ENCODE peak calls at places on chromosome 17, in seven cellular contexts. One of them, this sample, is unnamed.

GRCh38 chr17:46154151-46154816 is 38.9 kb downstream of the KANSL1 start:
- DNase-seq in left ventricle myocardium inferior: no peak
- DNase-seq in heart right ventricle: no peak
- DNase-seq in endodermal cell: no peak
- DNase-seq in pancreas: no peak
- DNase-seq in heart left ventricle: no peak
- DNase-seq in lung: no peak
- DNase-seq in this sample: no peak

GRCh38 chr17:66819466-66819865 is 15.5 kb upstream of the CACNG5 start:
- DNase-seq in pancreas: no peak
- DNase-seq in heart right ventricle: no peak
- DNase-seq in endodermal cell: no peak
- DNase-seq in left ventricle myocardium inferior: no peak
- DNase-seq in heart left ventricle: no peak
- DNase-seq in lung: no peak
- DNase-seq in this sample: no peak

GRCh38 chr17:8185580-8186445 is 4.2 kb downstream of the BORCS6 start:
- DNase-seq in heart right ventricle: peak; percentile 90
- DNase-seq in pancreas: peak; percentile 96
- DNase-seq in lung: peak; percentile 89
- DNase-seq in heart left ventricle: peak; percentile 85
- DNase-seq in endodermal cell: peak; percentile 99
- DNase-seq in left ventricle myocardium inferior: peak; percentile 84
- DNase-seq in this sample: peak; percentile 92

GRCh38 chr17:2023692-2024571 is 1.2 kb downstream of the RTN4RL1 start:
- DNase-seq in lung: peak; percentile 76
- DNase-seq in left ventricle myocardium inferior: no peak
- DNase-seq in pancreas: peak; percentile 76
- DNase-seq in heart right ventricle: no peak
- DNase-seq in endodermal cell: peak; percentile 97
- DNase-seq in heart left ventricle: peak; percentile 57
- DNase-seq in this sample: no peak

GRCh38 chr17:80477647-80478478 is 1.5 kb upstream of the NPTX1 start:
- DNase-seq in left ventricle myocardium inferior: no peak
- DNase-seq in pancreas: no peak
- DNase-seq in heart right ventricle: no peak
- DNase-seq in heart left ventricle: no peak
- DNase-seq in lung: no peak
- DNase-seq in endodermal cell: peak; percentile 93
- DNase-seq in this sample: peak; percentile 17

GRCh38 chr17:76716834-76717205 is 6.1 kb upstream of the MXRA7 start:
- DNase-seq in pancreas: no peak
- DNase-seq in endodermal cell: no peak
- DNase-seq in heart left ventricle: no peak
- DNase-seq in lung: no peak
- DNase-seq in left ventricle myocardium inferior: no peak
- DNase-seq in heart right ventricle: no peak
- DNase-seq in this sample: no peak

GRCh38 chr17:80760501-80760900 is 215.9 kb downstream of the RPTOR start:
- DNase-seq in endodermal cell: peak; percentile 47
- DNase-seq in left ventricle myocardium inferior: no peak
- DNase-seq in pancreas: no peak
- DNase-seq in heart right ventricle: no peak
- DNase-seq in lung: peak; percentile 50
- DNase-seq in heart left ventricle: no peak
- DNase-seq in this sample: peak; percentile 84

GRCh38 chr17:61400058-61400785 is 579 bp downstream of the TBX2 start:
- DNase-seq in endodermal cell: peak; percentile 87
- DNase-seq in pancreas: no peak
- DNase-seq in left ventricle myocardium inferior: no peak
- DNase-seq in heart right ventricle: no peak
- DNase-seq in lung: no peak
- DNase-seq in heart left ventricle: peak; percentile 47
- DNase-seq in this sample: no peak

GRCh38 chr17:7034955-7035590 is 742 bp upstream of the SLC16A13 start:
- DNase-seq in endodermal cell: no peak
- DNase-seq in lung: no peak
- DNase-seq in left ventricle myocardium inferior: no peak
- DNase-seq in heart left ventricle: no peak
- DNase-seq in heart right ventricle: no peak
- DNase-seq in pancreas: no peak
- DNase-seq in this sample: no peak

GRCh38 chr17:10271004-10271620 is 72.7 kb upstream of the GAS7 start:
- DNase-seq in left ventricle myocardium inferior: no peak
- DNase-seq in heart left ventricle: no peak
- DNase-seq in heart right ventricle: no peak
- DNase-seq in endodermal cell: no peak
- DNase-seq in pancreas: no peak
- DNase-seq in lung: no peak
- DNase-seq in this sample: no peak

GRCh38 chr17:7652659-7653343 is 2.1 kb downstream of the ATP1B2 start:
- DNase-seq in endodermal cell: no peak
- DNase-seq in heart left ventricle: no peak
- DNase-seq in heart right ventricle: no peak
- DNase-seq in pancreas: no peak
- DNase-seq in lung: no peak
- DNase-seq in left ventricle myocardium inferior: no peak
- DNase-seq in this sample: no peak

GRCh38 chr17:19383681-19384470 is 3.1 kb downstream of the MFAP4 start:
- DNase-seq in left ventricle myocardium inferior: peak; percentile 53
- DNase-seq in endodermal cell: no peak
- DNase-seq in pancreas: no peak
- DNase-seq in heart right ventricle: peak; percentile 35
- DNase-seq in lung: no peak
- DNase-seq in heart left ventricle: peak; percentile 63
- DNase-seq in this sample: no peak

GRCh38 chr17:3260163-3260562 is 38.0 kb downstream of the OR3A1 start:
- DNase-seq in pancreas: no peak
- DNase-seq in lung: no peak
- DNase-seq in endodermal cell: no peak
- DNase-seq in heart left ventricle: no peak
- DNase-seq in left ventricle myocardium inferior: no peak
- DNase-seq in heart right ventricle: no peak
- DNase-seq in this sample: no peak

GRCh38 chr17:50062323-50063243 is 6.7 kb downstream of the ITGA3 start:
- DNase-seq in endodermal cell: peak; percentile 56
- DNase-seq in pancreas: peak; percentile 47
- DNase-seq in heart right ventricle: peak; percentile 83
- DNase-seq in heart left ventricle: peak; percentile 93
- DNase-seq in left ventricle myocardium inferior: peak; percentile 83
- DNase-seq in lung: peak; percentile 93
- DNase-seq in this sample: peak; percentile 89

GRCh38 chr17:2171725-2172446 is 117.0 kb downstream of the HIC1 start:
- DNase-seq in left ventricle myocardium inferior: peak; percentile 84
- DNase-seq in endodermal cell: no peak
- DNase-seq in pancreas: peak; percentile 83
- DNase-seq in lung: peak; percentile 79
- DNase-seq in heart right ventricle: peak; percentile 72
- DNase-seq in heart left ventricle: peak; percentile 84
- DNase-seq in this sample: no peak

GRCh38 chr17:49035470-49036269 is 38.5 kb downstream of the IGF2BP1 start:
- DNase-seq in lung: no peak
- DNase-seq in left ventricle myocardium inferior: peak; percentile 30
- DNase-seq in heart right ventricle: peak; percentile 50
- DNase-seq in heart left ventricle: no peak
- DNase-seq in pancreas: peak; percentile 42
- DNase-seq in endodermal cell: peak; percentile 96
- DNase-seq in this sample: peak; percentile 64

GRCh38 chr17:73786286-73786743 is 142.1 kb upstream of the SDK2 start:
- DNase-seq in heart right ventricle: no peak
- DNase-seq in left ventricle myocardium inferior: no peak
- DNase-seq in lung: no peak
- DNase-seq in pancreas: no peak
- DNase-seq in heart left ventricle: no peak
- DNase-seq in endodermal cell: peak; percentile 83
- DNase-seq in this sample: peak; percentile 84

GRCh38 chr17:65660078-65660477 is 98.6 kb upstream of the AXIN2 start:
- DNase-seq in heart right ventricle: no peak
- DNase-seq in heart left ventricle: no peak
- DNase-seq in pancreas: no peak
- DNase-seq in endodermal cell: no peak
- DNase-seq in lung: no peak
- DNase-seq in left ventricle myocardium inferior: no peak
- DNase-seq in this sample: no peak

GRCh38 chr17:51439395-51440229 is 179.3 kb downstream of the UTP18 start:
- DNase-seq in lung: no peak
- DNase-seq in endodermal cell: peak; percentile 50
- DNase-seq in heart right ventricle: no peak
- DNase-seq in heart left ventricle: no peak
- DNase-seq in pancreas: no peak
- DNase-seq in left ventricle myocardium inferior: no peak
- DNase-seq in this sample: no peak

GRCh38 chr17:41065829-41066624 is at the start of gene KRTAP2-4:
- DNase-seq in heart left ventricle: no peak
- DNase-seq in heart right ventricle: no peak
- DNase-seq in lung: no peak
- DNase-seq in left ventricle myocardium inferior: no peak
- DNase-seq in pancreas: no peak
- DNase-seq in endodermal cell: no peak
- DNase-seq in this sample: no peak

GRCh38 chr17:82775033-82775823 is 23.4 kb downstream of the TBCD start:
- DNase-seq in endodermal cell: peak; percentile 96
- DNase-seq in heart right ventricle: peak; percentile 74
- DNase-seq in left ventricle myocardium inferior: peak; percentile 67
- DNase-seq in lung: peak; percentile 64
- DNase-seq in heart left ventricle: peak; percentile 77
- DNase-seq in pancreas: peak; percentile 80
- DNase-seq in this sample: peak; percentile 82

GRCh38 chr17:68353121-68353521 is 61.8 kb downstream of the ARSG start:
- DNase-seq in lung: no peak
- DNase-seq in left ventricle myocardium inferior: no peak
- DNase-seq in heart right ventricle: no peak
- DNase-seq in heart left ventricle: no peak
- DNase-seq in pancreas: no peak
- DNase-seq in endodermal cell: no peak
- DNase-seq in this sample: no peak

GRCh38 chr17:13410874-13411273 is 190.9 kb downstream of the HS3ST3A1 start:
- DNase-seq in pancreas: no peak
- DNase-seq in endodermal cell: no peak
- DNase-seq in heart right ventricle: no peak
- DNase-seq in left ventricle myocardium inferior: no peak
- DNase-seq in heart left ventricle: peak; percentile 35
- DNase-seq in lung: peak; percentile 54
- DNase-seq in this sample: no peak

DNA sequence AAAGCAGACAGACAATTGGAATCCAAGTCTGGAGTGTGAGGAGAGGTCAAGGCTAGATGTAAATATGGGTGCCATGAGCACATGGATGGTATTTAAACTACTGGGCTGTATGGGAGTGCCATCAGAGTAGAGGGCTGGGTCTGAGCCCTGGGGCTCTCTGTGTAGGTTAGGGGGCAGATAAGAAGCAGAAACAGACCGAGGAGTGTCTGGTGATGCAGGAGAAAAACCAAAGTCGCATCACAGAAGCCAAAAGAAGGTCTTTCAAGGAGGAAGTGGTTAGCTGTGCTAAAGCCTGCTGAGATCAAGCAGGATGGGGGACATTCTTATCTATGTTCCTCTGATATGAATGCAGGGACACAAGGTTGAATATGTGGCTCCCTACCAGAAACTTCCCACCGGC is 1.9 kb downstream of the TSEN54 start:
- DNase-seq in pancreas: no peak
- DNase-seq in lung: no peak
- DNase-seq in left ventricle myocardium inferior: no peak
- DNase-seq in heart left ventricle: no peak
- DNase-seq in heart right ventricle: no peak
- DNase-seq in endodermal cell: no peak
- DNase-seq in this sample: no peak
- H3K4me3 ChIP-seq in pancreas: no peak overlapping the region
- H3K4me3 ChIP-seq in lung: no peak overlapping the region
- H3K4me3 ChIP-seq in left ventricle myocardium inferior: no peak overlapping the region
- H3K4me3 ChIP-seq in heart left ventricle: no peak overlapping the region
- H3K4me3 ChIP-seq in heart right ventricle: no peak overlapping the region
- H3K4me3 ChIP-seq in endodermal cell: no peak overlapping the region
- H3K4me3 ChIP-seq in this sample: no peak overlapping the region

GRCh38 chr17:15516150-15516549 is 47.1 kb downstream of the TVP23C start:
- DNase-seq in heart right ventricle: no peak
- DNase-seq in lung: no peak
- DNase-seq in endodermal cell: peak; percentile 27
- DNase-seq in pancreas: no peak
- DNase-seq in heart left ventricle: no peak
- DNase-seq in left ventricle myocardium inferior: no peak
- DNase-seq in this sample: no peak
- TF ChIP-seq CTCF in heart right ventricle: no peak
- TF ChIP-seq CTCF in lung: no peak
- TF ChIP-seq CTCF in endodermal cell: no peak
- TF ChIP-seq CTCF in pancreas: no peak
- TF ChIP-seq CTCF in heart left ventricle: no peak
- TF ChIP-seq CTCF in left ventricle myocardium inferior: no peak
- TF ChIP-seq CTCF in this sample: no peak

GRCh38 chr17:32278815-32279214 is 13.2 kb downstream of the RHBDL3 start:
- DNase-seq in endodermal cell: no peak
- DNase-seq in heart right ventricle: no peak
- DNase-seq in heart left ventricle: no peak
- DNase-seq in left ventricle myocardium inferior: no peak
- DNase-seq in pancreas: no peak
- DNase-seq in lung: no peak
- DNase-seq in this sample: no peak
- H3K4me1 ChIP-seq in endodermal cell: peaks cover 5% of the 10 kb centered on the region
- H3K4me1 ChIP-seq in heart right ventricle: no peaks in the 10 kb centered on the region
- H3K4me1 ChIP-seq in heart left ventricle: peaks cover 3% of the 10 kb centered on the region
- H3K4me1 ChIP-seq in left ventricle myocardium inferior: peaks cover 14% of the 10 kb centered on the region
- H3K4me1 ChIP-seq in pancreas: no peaks in the 10 kb centered on the region
- H3K4me1 ChIP-seq in lung: no peaks in the 10 kb centered on the region
- H3K4me1 ChIP-seq in this sample: no peaks in the 10 kb centered on the region

GRCh38 chr17:75511610-75512575 is 3.4 kb downstream of the CASKIN2 start:
- DNase-seq in heart left ventricle: peak; percentile 79
- DNase-seq in heart right ventricle: peak; percentile 71
- DNase-seq in lung: peak; percentile 84
- DNase-seq in pancreas: peak; percentile 67
- DNase-seq in left ventricle myocardium inferior: peak; percentile 62
- DNase-seq in endodermal cell: no peak
- DNase-seq in this sample: no peak
- H3K4me3 ChIP-seq in heart left ventricle: peak overlapping the region; percentile 92
- H3K4me3 ChIP-seq in heart right ventricle: no peak overlapping the region
- H3K4me3 ChIP-seq in lung: peak overlapping the region; percentile 31
- H3K4me3 ChIP-seq in pancreas: no peak overlapping the region
- H3K4me3 ChIP-seq in left ventricle myocardium inferior: peak overlapping the region; percentile 95
- H3K4me3 ChIP-seq in endodermal cell: no peak overlapping the region
- H3K4me3 ChIP-seq in this sample: no peak overlapping the region

DNA sequence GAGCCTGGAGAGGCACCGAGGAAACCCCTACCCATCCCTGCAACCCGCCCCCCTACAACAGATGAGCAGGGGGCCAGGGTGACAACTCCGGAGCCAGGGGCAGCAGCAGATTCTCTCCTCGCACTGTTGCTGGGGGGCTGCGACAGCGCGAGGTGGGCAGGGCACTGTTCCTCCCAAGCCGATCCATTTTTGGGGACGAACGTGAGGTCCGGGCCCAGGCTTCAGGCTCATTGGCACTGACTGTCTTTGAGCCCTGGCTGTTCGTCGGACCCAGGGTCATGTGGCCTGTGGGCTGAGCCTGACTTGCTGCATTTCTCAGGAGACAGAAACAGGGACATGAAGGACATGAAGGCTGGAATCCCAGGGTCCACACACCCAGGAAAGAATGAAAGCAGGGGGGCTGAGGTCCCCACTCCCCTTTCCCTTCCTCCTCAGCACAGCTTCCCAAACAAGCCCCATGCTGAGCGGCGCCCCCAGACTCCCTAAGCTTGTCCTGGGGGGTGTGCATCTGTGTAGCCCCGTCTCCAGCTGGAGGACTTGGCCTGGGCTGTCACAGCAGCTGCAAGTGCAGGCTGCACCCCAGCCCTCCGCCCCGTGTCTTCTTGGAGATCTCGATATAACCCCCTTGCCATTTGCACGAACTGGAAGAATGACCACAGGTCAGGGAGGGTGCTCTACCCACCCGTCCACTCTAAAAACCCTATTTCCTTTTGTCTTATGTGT is 18.7 kb downstream of the CEP295NL start:
- DNase-seq in left ventricle myocardium inferior: no peak
- DNase-seq in heart left ventricle: peak; percentile 66
- DNase-seq in heart right ventricle: no peak
- DNase-seq in pancreas: no peak
- DNase-seq in lung: no peak
- DNase-seq in endodermal cell: peak; percentile 79
- DNase-seq in this sample: no peak
- TF ChIP-seq CTCF in left ventricle myocardium inferior: no peak
- TF ChIP-seq CTCF in heart left ventricle: no peak
- TF ChIP-seq CTCF in heart right ventricle: no peak
- TF ChIP-seq CTCF in pancreas: no peak
- TF ChIP-seq CTCF in lung: no peak
- TF ChIP-seq CTCF in endodermal cell: no peak
- TF ChIP-seq CTCF in this sample: no peak

This sample was measured in mucosa of descending colon.